ENCODE peak calls at places on chromosome 11, in five cellular contexts. Z is DND-41; V is stimulated activated CD4-positive, alpha-beta T cell treated with anti-CD3 and anti-CD28 coated beads, Interleukin-2, amount 100 ng/mL, for 48 hours; P is transverse colon; E is CD8-positive, alpha-beta T cell. S is an unnamed sample.
A peak's percentile ranks its signal among the peaks of the same experiment; 100 is the strongest.

GRCh38 chr11:101860694-101861371 is 54.0 kb upstream of the CEP126 start:
- DNase-seq in Z (peak; percentile 31), E (peak; percentile 7), P (peak; percentile 29), V (peak; percentile 5), S (peak; percentile 40)

GRCh38 chr11:131671764-131672163 is 301.3 kb downstream of the NTM start:
- DNase-seq in V (no peak), Z (no peak), E (no peak), P (no peak), S (peak; percentile 56)

GRCh38 chr11:8149726-8150125 is 19.1 kb downstream of the RIC3 start:
- DNase-seq in P (no peak), V (no peak), E (no peak), Z (no peak), S (no peak)

GRCh38 chr11:60493454-60493853 is 876 bp downstream of the MS4A12 start:
- DNase-seq in E (no peak), P (no peak), Z (no peak), V (no peak), S (no peak)

GRCh38 chr11:120740424-120740823 is 228.9 kb downstream of the GRIK4 start:
- DNase-seq in V (no peak), E (no peak), Z (no peak), P (no peak), S (no peak)

GRCh38 chr11:45052361-45052760 is 94.1 kb upstream of the PRDM11 start:
- DNase-seq in E (no peak), V (no peak), P (no peak), Z (no peak), S (no peak)

GRCh38 chr11:125381499-125381898 is 114.6 kb downstream of the FEZ1 start:
- DNase-seq in V (no peak), P (no peak), E (no peak), Z (no peak), S (no peak)

GRCh38 chr11:134048028-134048427 is 20.8 kb upstream of the JAM3 start:
- DNase-seq in P (no peak), Z (no peak), E (no peak), V (no peak), S (no peak)

GRCh38 chr11:73582636-73583035 is 15.3 kb downstream of the FAM168A start:
- DNase-seq in Z (no peak), E (no peak), V (no peak), P (no peak), S (no peak)

GRCh38 chr11:107619926-107620325 is 29.0 kb downstream of the ELMOD1 start:
- DNase-seq in V (no peak), P (no peak), Z (no peak), E (no peak), S (no peak)

GRCh38 chr11:22539851-22540376 is 85.7 kb downstream of the FANCF start:
- DNase-seq in P (no peak), V (no peak), E (no peak), Z (no peak), S (no peak)

GRCh38 chr11:75939992-75940391 is 125.0 kb downstream of the UVRAG start:
- DNase-seq in V (no peak), E (no peak), P (no peak), Z (no peak), S (no peak)

GRCh38 chr11:3807856-3808845 is at the start of gene PGAP2:
- DNase-seq in E (peak; percentile 33), V (peak; percentile 52), Z (peak; percentile 73), P (peak; percentile 77), S (peak; percentile 68)